ENCODE peak calls at places on chromosomes 11 and 22, in eight cellular contexts. X is MCF 10A; P is T-helper 1 cell; G is brain pericyte; F is T-cell; Z is stomach; A is left ventricle myocardium superior; N is activated CD4-positive, alpha-beta T cell treated with anti-CD3 and anti-CD28 coated beads, Interleukin-2, amount 10 ng/mL, durations not matched to agents 7 days and 5 days. H is an unnamed sample.

GRCh38 chr11:128196235-128196634 is 391.1 kb downstream of the ETS1 start:
- DNase-seq in Z (no peak), A (no peak), N (no peak), G (no peak), P (no peak), F (no peak), X (no peak), H (no peak)

GRCh38 chr11:1358286-1358685 is 31.4 kb upstream of the BRSK2 start:
- DNase-seq in F (no peak), X (no peak), G (no peak), N (no peak), Z (peak; percentile 76), A (no peak), P (no peak), H (no peak)

GRCh38 chr22:29780781-29781676 is 13.9 kb downstream of the UQCR10 start:
- DNase-seq in X (peak; percentile 42), G (no peak), F (no peak), A (no peak), Z (no peak), N (no peak), P (no peak), H (peak; percentile 56)

GRCh38 chr22:25352294-25352680 is 132.8 kb downstream of the CRYBB2 start:
- DNase-seq in P (no peak), G (no peak), N (no peak), F (no peak), Z (no peak), X (no peak), A (no peak), H (no peak)

GRCh38 chr11:34632105-34632780 is 11.3 kb downstream of the EHF start:
- DNase-seq in F (no peak), A (no peak), Z (peak; percentile 59), X (no peak), G (no peak), N (no peak), P (no peak), H (no peak)

GRCh38 chr11:9678576-9678975 is 14.7 kb downstream of the SWAP70 start:
- DNase-seq in Z (no peak), F (no peak), X (no peak), G (no peak), N (no peak), P (no peak), A (no peak), H (no peak)

GRCh38 chr11:133832096-133833081 is 12.9 kb downstream of the SPATA19 start:
- DNase-seq in G (no peak), A (no peak), X (no peak), N (no peak), Z (no peak), F (no peak), P (no peak), H (no peak)

GRCh38 chr22:19059481-19060278 is 62.5 kb downstream of the DGCR2 start:
- DNase-seq in Z (peak; percentile 41), A (no peak), N (no peak), G (no peak), P (no peak), F (no peak), X (no peak), H (no peak)

GRCh38 chr22:46620588-46621242 is 529 bp downstream of the GRAMD4 start:
- DNase-seq in P (no peak), G (no peak), F (no peak), Z (no peak), A (no peak), X (no peak), N (no peak), H (no peak)

GRCh38 chr22:45709866-45710265 is 38.2 kb downstream of the ATXN10 start:
- DNase-seq in G (no peak), P (no peak), X (peak; percentile 44), F (no peak), A (no peak), N (no peak), Z (no peak), H (no peak)

GRCh38 chr11:126426820-126427749 is 71.6 kb downstream of the ST3GAL4 start:
- DNase-seq in A (no peak), Z (no peak), G (no peak), F (no peak), N (no peak), P (no peak), X (no peak), H (no peak)

GRCh38 chr11:94537051-94537600 is 6.6 kb upstream of the FUT4 start:
- DNase-seq in F (no peak), P (no peak), G (no peak), X (peak; percentile 28), Z (no peak), N (no peak), A (no peak), H (no peak)

GRCh38 chr11:45394294-45395085 is 108.3 kb upstream of the SYT13 start:
- DNase-seq in N (no peak), A (no peak), X (no peak), P (no peak), G (no peak), Z (no peak), F (no peak), H (no peak)

GRCh38 chr11:47248304-47248663 is 330 bp downstream of the ACP2 start:
- DNase-seq in N (no peak), Z (no peak), P (no peak), G (no peak), X (no peak), A (no peak), F (no peak), H (no peak)

GRCh38 chr22:44825310-44826150 is 73.2 kb downstream of the ARHGAP8 start:
- DNase-seq in X (no peak), Z (no peak), N (no peak), F (no peak), G (no peak), P (no peak), A (no peak), H (no peak)

GRCh38 chr22:49094151-49094550 is 733.5 kb downstream of the BRD1 start:
- DNase-seq in P (no peak), N (no peak), Z (no peak), A (no peak), X (no peak), F (no peak), G (no peak), H (no peak)

GRCh38 chr11:15616130-15617105 is 501.7 kb downstream of the INSC start:
- DNase-seq in Z (no peak), P (no peak), F (no peak), X (peak; percentile 10), N (no peak), A (no peak), G (no peak), H (no peak)

GRCh38 chr11:92473736-92474135 is 249.1 kb downstream of the FAT3 start:
- DNase-seq in N (no peak), X (peak; percentile 69), Z (no peak), A (no peak), G (no peak), P (no peak), F (no peak), H (no peak)

GRCh38 chr22:25060522-25061071 is 108.1 kb downstream of the KIAA1671 start:
- DNase-seq in A (no peak), G (no peak), Z (no peak), X (no peak), F (no peak), N (peak; percentile 32), P (no peak), H (no peak)

GRCh38 chr11:69241075-69241740 is 52.7 kb upstream of the MYEOV start:
- DNase-seq in N (no peak), G (no peak), F (no peak), P (no peak), Z (peak; percentile 19), X (no peak), A (no peak), H (no peak)

H was measured in amniotic stem cell.